ENCODE peak calls at places on chromosomes 1 and 21, in four cellular contexts. One of them, this sample, is unnamed.

GRCh38 chr1:83818916-83819315 is 180.0 kb downstream of the TTLL7 start:
- DNase-seq in GM12878: no peak
- DNase-seq in HepG2: peak; percentile 14
- DNase-seq in H1: no peak
- DNase-seq in this sample: no peak

GRCh38 chr21:35170818-35171217 is 121.7 kb upstream of the RUNX1 start:
- DNase-seq in GM12878: no peak
- DNase-seq in HepG2: no peak
- DNase-seq in H1: no peak
- DNase-seq in this sample: no peak

GRCh38 chr21:46119565-46120271 is 21.8 kb downstream of the COL6A2 start:
- DNase-seq in GM12878: no peak
- DNase-seq in HepG2: no peak
- DNase-seq in H1: no peak
- DNase-seq in this sample: no peak

GRCh38 chr1:100134872-100135271 is 1.9 kb downstream of the TRMT13 start:
- DNase-seq in GM12878: no peak
- DNase-seq in HepG2: peak; percentile 13
- DNase-seq in H1: no peak
- DNase-seq in this sample: no peak

GRCh38 chr1:32759521-32759980 is 57.0 kb upstream of the SYNC start:
- DNase-seq in GM12878: no peak
- DNase-seq in HepG2: peak; percentile 53
- DNase-seq in H1: no peak
- DNase-seq in this sample: no peak

GRCh38 chr1:114063544-114063943 is 84.3 kb downstream of the OLFML3 start:
- DNase-seq in GM12878: no peak
- DNase-seq in HepG2: no peak
- DNase-seq in H1: no peak
- DNase-seq in this sample: no peak

GRCh38 chr1:184975208-184975875 is 1.0 kb upstream of the NIBAN1 start:
- DNase-seq in GM12878: no peak
- DNase-seq in HepG2: peak; percentile 47
- DNase-seq in H1: no peak
- DNase-seq in this sample: no peak

GRCh38 chr1:226787638-226788037 is 48.6 kb upstream of the ITPKB start:
- DNase-seq in GM12878: no peak
- DNase-seq in HepG2: no peak
- DNase-seq in H1: no peak
- DNase-seq in this sample: no peak

GRCh38 chr1:85573348-85573747 is 7.2 kb upstream of the CCN1 start:
- DNase-seq in GM12878: no peak
- DNase-seq in HepG2: no peak
- DNase-seq in H1: no peak
- DNase-seq in this sample: no peak

GRCh38 chr1:43021547-43022474 is 63.1 kb upstream of the SLC2A1 start:
- DNase-seq in GM12878: no peak
- DNase-seq in HepG2: no peak
- DNase-seq in H1: no peak
- DNase-seq in this sample: no peak

GRCh38 chr1:223759273-223759672 is 46.9 kb downstream of the CAPN2 start:
- DNase-seq in GM12878: no peak
- DNase-seq in HepG2: no peak
- DNase-seq in H1: peak; percentile 67
- DNase-seq in this sample: no peak

GRCh38 chr1:184242507-184242943 is 144.3 kb upstream of the C1orf21 start:
- DNase-seq in GM12878: no peak
- DNase-seq in HepG2: no peak
- DNase-seq in H1: no peak
- DNase-seq in this sample: peak; percentile 26

GRCh38 chr1:31977361-31978131 is 36.1 kb upstream of the KHDRBS1 start:
- DNase-seq in GM12878: no peak
- DNase-seq in HepG2: peak; percentile 41
- DNase-seq in H1: peak; percentile 68
- DNase-seq in this sample: peak; percentile 82

GRCh38 chr1:156859523-156860112 is 701 bp upstream of the INSRR start:
- DNase-seq in GM12878: no peak
- DNase-seq in HepG2: no peak
- DNase-seq in H1: peak; percentile 70
- DNase-seq in this sample: no peak

GRCh38 chr1:7293702-7294630 is 477.1 kb upstream of the VAMP3 start:
- DNase-seq in GM12878: no peak
- DNase-seq in HepG2: no peak
- DNase-seq in H1: peak; percentile 44
- DNase-seq in this sample: no peak

GRCh38 chr21:35508389-35508888 is 459.3 kb upstream of the RUNX1 start:
- DNase-seq in GM12878: no peak
- DNase-seq in HepG2: peak; percentile 72
- DNase-seq in H1: peak; percentile 52
- DNase-seq in this sample: no peak

GRCh38 chr1:14658642-14659041 is 60.2 kb downstream of the KAZN start:
- DNase-seq in GM12878: no peak
- DNase-seq in HepG2: no peak
- DNase-seq in H1: no peak
- DNase-seq in this sample: no peak

GRCh38 chr1:203033917-203034316 is 7.6 kb downstream of the PPFIA4 start:
- DNase-seq in GM12878: no peak
- DNase-seq in HepG2: no peak
- DNase-seq in H1: no peak
- DNase-seq in this sample: no peak

GRCh38 chr21:42622284-42622683 is 31.1 kb upstream of the PDE9A start:
- DNase-seq in GM12878: no peak
- DNase-seq in HepG2: no peak
- DNase-seq in H1: no peak
- DNase-seq in this sample: no peak

DNA sequence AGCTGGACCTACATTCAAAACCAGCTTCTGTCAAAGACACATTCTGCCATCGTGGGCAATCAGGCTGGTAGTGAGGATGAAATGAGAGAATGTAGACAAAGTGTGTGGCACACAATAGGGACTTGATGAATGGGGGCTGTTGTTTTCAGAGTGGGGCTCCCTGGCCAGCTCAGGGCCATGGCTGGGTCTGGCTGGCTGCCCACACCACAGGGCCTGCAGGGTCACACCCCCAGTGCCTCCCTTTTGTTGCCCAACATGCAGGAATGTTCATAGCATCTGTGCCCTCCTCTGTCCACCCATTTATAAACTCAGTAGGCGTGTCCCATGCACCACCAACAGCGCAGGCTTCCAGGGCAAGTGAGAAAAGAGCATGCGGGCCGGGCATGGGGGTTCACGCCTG is 20.8 kb upstream of the ECE1 start:
- DNase-seq in GM12878: no peak
- DNase-seq in HepG2: peak; percentile 87
- DNase-seq in H1: no peak
- DNase-seq in this sample: no peak
- TF ChIP-seq SUZ12 in GM12878: no peak
- TF ChIP-seq SUZ12 in HepG2: no peak
- TF ChIP-seq SUZ12 in H1: no peak
- TF ChIP-seq SUZ12 in this sample: no peak

GRCh38 chr1:237690656-237691055 is 200.1 kb downstream of the ZP4 start:
- DNase-seq in GM12878: no peak
- DNase-seq in HepG2: no peak
- DNase-seq in H1: no peak
- DNase-seq in this sample: no peak
- TF ChIP-seq SP1 in GM12878: no peak
- TF ChIP-seq SP1 in HepG2: no peak
- TF ChIP-seq SP1 in H1: no peak
- TF ChIP-seq SP1 in this sample: no peak

GRCh38 chr1:15704526-15705183 is 20.5 kb downstream of the PLEKHM2 start:
- DNase-seq in GM12878: no peak
- DNase-seq in HepG2: no peak
- DNase-seq in H1: no peak
- DNase-seq in this sample: no peak

GRCh38 chr1:15705184-15705566 is 21.1 kb downstream of the PLEKHM2 start:
- DNase-seq in GM12878: no peak
- DNase-seq in HepG2: no peak
- DNase-seq in H1: no peak
- DNase-seq in this sample: no peak

GRCh38 chr1:15701784-15702183 is 17.7 kb downstream of the PLEKHM2 start:
- DNase-seq in GM12878: no peak
- DNase-seq in HepG2: no peak
- DNase-seq in H1: no peak
- DNase-seq in this sample: no peak

GRCh38 chr1:15702722-15703550 is 18.8 kb downstream of the PLEKHM2 start:
- DNase-seq in GM12878: no peak
- DNase-seq in HepG2: no peak
- DNase-seq in H1: peak; percentile 61
- DNase-seq in this sample: peak; percentile 44

GRCh38 chr1:15703562-15703961 is 19.4 kb downstream of the PLEKHM2 start:
- DNase-seq in GM12878: no peak
- DNase-seq in HepG2: no peak
- DNase-seq in H1: no peak
- DNase-seq in this sample: no peak
- TF ChIP-seq SUZ12 in GM12878: no peak
- TF ChIP-seq SUZ12 in HepG2: no peak
- TF ChIP-seq SUZ12 in H1: no peak
- TF ChIP-seq SUZ12 in this sample: no peak

DNA sequence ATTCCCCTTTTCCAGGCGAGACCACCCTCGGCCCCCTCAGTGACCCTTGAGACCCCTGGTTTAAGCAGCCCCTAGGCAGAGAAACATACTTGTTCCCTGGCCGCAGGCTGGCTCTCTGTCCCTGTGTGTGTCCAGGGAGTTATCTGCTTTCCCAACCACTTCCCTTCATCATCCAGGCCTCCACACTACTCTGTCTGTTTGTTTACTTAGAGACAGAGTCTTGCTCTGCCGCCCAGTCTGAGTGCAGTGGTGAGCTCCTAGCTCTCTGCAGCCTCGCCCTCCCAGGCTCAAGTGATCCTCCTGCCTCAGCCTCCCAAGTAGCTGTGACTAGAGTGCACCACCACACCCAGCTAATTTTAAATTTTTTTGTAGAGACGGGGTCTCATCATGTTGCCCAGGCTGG is 5.8 kb upstream of the VWA1 start:
- DNase-seq in GM12878: no peak
- DNase-seq in HepG2: peak; percentile 71
- DNase-seq in H1: no peak
- DNase-seq in this sample: peak; percentile 10
- TF ChIP-seq SP1 in GM12878: no peak
- TF ChIP-seq SP1 in HepG2: no peak
- TF ChIP-seq SP1 in H1: no peak
- TF ChIP-seq SP1 in this sample: no peak

DNA sequence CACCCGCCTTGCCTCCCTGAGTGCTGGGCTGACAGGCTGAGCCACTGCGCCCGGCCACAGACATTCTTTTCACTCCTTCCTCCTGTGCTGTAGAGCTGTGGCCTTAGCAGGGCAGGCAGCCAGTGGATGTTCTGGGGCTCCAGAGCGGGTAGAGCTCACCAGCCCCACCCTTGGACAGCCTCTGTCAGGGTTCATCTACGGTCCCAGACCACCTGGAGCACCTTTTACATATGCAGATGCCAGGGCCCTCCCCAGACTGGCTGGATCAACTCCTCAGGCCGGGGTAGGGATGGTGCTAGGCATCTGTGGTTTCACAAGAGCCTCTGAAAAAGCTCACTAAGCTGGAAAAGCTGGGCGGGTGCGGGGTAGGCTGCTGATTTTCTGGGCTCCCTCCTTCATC is 4.6 kb downstream of the ATP13A2 start:
- DNase-seq in GM12878: no peak
- DNase-seq in HepG2: no peak
- DNase-seq in H1: no peak
- DNase-seq in this sample: no peak
- TF ChIP-seq SUZ12 in GM12878: no peak
- TF ChIP-seq SUZ12 in HepG2: no peak
- TF ChIP-seq SUZ12 in H1: no peak
- TF ChIP-seq SUZ12 in this sample: no peak

GRCh38 chr21:16979574-16979973 is 533.3 kb upstream of the CXADR start:
- DNase-seq in GM12878: no peak
- DNase-seq in HepG2: no peak
- DNase-seq in H1: no peak
- DNase-seq in this sample: no peak
- TF ChIP-seq SP1 in GM12878: no peak
- TF ChIP-seq SP1 in HepG2: no peak
- TF ChIP-seq SP1 in H1: no peak
- TF ChIP-seq SP1 in this sample: no peak

GRCh38 chr1:88976235-88976634 is 16.2 kb downstream of the KYAT3 start:
- DNase-seq in GM12878: no peak
- DNase-seq in HepG2: no peak
- DNase-seq in H1: no peak
- DNase-seq in this sample: no peak

GRCh38 chr1:88979054-88979748 is 13.2 kb downstream of the KYAT3 start:
- DNase-seq in GM12878: no peak
- DNase-seq in HepG2: no peak
- DNase-seq in H1: no peak
- DNase-seq in this sample: no peak

GRCh38 chr1:88973520-88974137 is 18.8 kb downstream of the KYAT3 start:
- DNase-seq in GM12878: no peak
- DNase-seq in HepG2: peak; percentile 38
- DNase-seq in H1: no peak
- DNase-seq in this sample: peak; percentile 22
- TF ChIP-seq SUZ12 in GM12878: no peak
- TF ChIP-seq SUZ12 in HepG2: no peak
- TF ChIP-seq SUZ12 in H1: no peak
- TF ChIP-seq SUZ12 in this sample: no peak